ENCODE peak calls at places on chromosomes 12 and 14, in seven cellular contexts. H is upper lobe of right lung, Z is sigmoid colon, T is pancreas, G is left ventricle myocardium inferior, A is K562, L is lower lobe of right lung. U is an unnamed sample.

GRCh38 chr14:36519431-36520321 is at the start of gene NKX2-1:
- DNase-seq in H (peak), Z (no peak), T (no peak), G (no peak), A (no peak), L (peak), U (no peak)

GRCh38 chr14:91996951-91997371 is 42.9 kb downstream of the TRIP11 start:
- DNase-seq in H (no peak), Z (no peak), T (no peak), G (no peak), A (peak), L (no peak), U (no peak)

GRCh38 chr12:107144990-107145389 is 51.6 kb upstream of the CRY1 start:
- DNase-seq in H (no peak), Z (no peak), T (no peak), G (no peak), A (no peak), L (no peak), U (no peak)

GRCh38 chr14:102683399-102684275 is 91.2 kb downstream of the RCOR1 start:
- DNase-seq in H (peak), Z (no peak), T (peak), G (no peak), A (peak), L (no peak), U (no peak)

GRCh38 chr12:48542300-48542928 is 17.0 kb downstream of the OR8S1 start:
- DNase-seq in H (peak), Z (no peak), T (no peak), G (no peak), A (peak), L (peak), U (no peak)

GRCh38 chr12:75909714-75910451 is 121.7 kb downstream of the PHLDA1 start:
- DNase-seq in H (no peak), Z (no peak), T (peak), G (no peak), A (no peak), L (no peak), U (no peak)

GRCh38 chr14:48350971-48351370 is 675.6 kb upstream of the MDGA2 start:
- DNase-seq in H (no peak), Z (no peak), T (no peak), G (no peak), A (no peak), L (no peak), U (no peak)

GRCh38 chr12:14774944-14775651 is 28.2 kb downstream of the WBP11 start:
- DNase-seq in H (peak), Z (peak), T (peak), G (peak), A (no peak), L (peak), U (peak)

GRCh38 chr12:115756804-115757203 is 520.7 kb downstream of the MED13L start:
- DNase-seq in H (no peak), Z (no peak), T (no peak), G (no peak), A (no peak), L (no peak), U (no peak)

GRCh38 chr14:33186656-33187055 is 248.0 kb downstream of the NPAS3 start:
- DNase-seq in H (no peak), Z (no peak), T (no peak), G (no peak), A (no peak), L (no peak), U (no peak)

GRCh38 chr12:50220357-50221061 is 53.3 kb upstream of the CERS5 start:
- DNase-seq in H (no peak), Z (no peak), T (no peak), G (no peak), A (no peak), L (no peak), U (no peak)

GRCh38 chr14:20687362-20688166 is 1.0 kb upstream of the ANG start:
- DNase-seq in H (no peak), Z (no peak), T (no peak), G (no peak), A (no peak), L (no peak), U (no peak)

GRCh38 chr14:24909523-24910302 is 140.2 kb downstream of the STXBP6 start:
- DNase-seq in H (no peak), Z (no peak), T (no peak), G (no peak), A (no peak), L (no peak), U (no peak)

GRCh38 chr12:62466018-62466595 is 519 bp upstream of the MON2 start:
- DNase-seq in H (no peak), Z (peak), T (peak), G (no peak), A (peak), L (no peak), U (no peak)

GRCh38 chr14:41505491-41505890 is 101.2 kb upstream of the LRFN5 start:
- DNase-seq in H (no peak), Z (no peak), T (no peak), G (no peak), A (no peak), L (no peak), U (no peak)

GRCh38 chr12:46677749-46678148 is 148.0 kb downstream of the SLC38A4 start:
- DNase-seq in H (no peak), Z (no peak), T (no peak), G (no peak), A (no peak), L (no peak), U (no peak)

GRCh38 chr12:122942609-122943008 is 23.7 kb downstream of the ABCB9 start:
- DNase-seq in H (no peak), Z (no peak), T (no peak), G (no peak), A (no peak), L (no peak), U (no peak)

GRCh38 chr12:122944588-122944987 is 21.7 kb downstream of the ABCB9 start:
- DNase-seq in H (no peak), Z (no peak), T (peak), G (no peak), A (no peak), L (no peak), U (no peak)

GRCh38 chr12:122946690-122947271 is 19.5 kb downstream of the ABCB9 start:
- DNase-seq in H (peak), Z (peak), T (peak), G (peak), A (peak), L (peak), U (peak)

GRCh38 chr12:122945047-122945592 is 21.1 kb downstream of the ABCB9 start:
- DNase-seq in H (no peak), Z (no peak), T (no peak), G (no peak), A (no peak), L (no peak), U (no peak)

DNA sequence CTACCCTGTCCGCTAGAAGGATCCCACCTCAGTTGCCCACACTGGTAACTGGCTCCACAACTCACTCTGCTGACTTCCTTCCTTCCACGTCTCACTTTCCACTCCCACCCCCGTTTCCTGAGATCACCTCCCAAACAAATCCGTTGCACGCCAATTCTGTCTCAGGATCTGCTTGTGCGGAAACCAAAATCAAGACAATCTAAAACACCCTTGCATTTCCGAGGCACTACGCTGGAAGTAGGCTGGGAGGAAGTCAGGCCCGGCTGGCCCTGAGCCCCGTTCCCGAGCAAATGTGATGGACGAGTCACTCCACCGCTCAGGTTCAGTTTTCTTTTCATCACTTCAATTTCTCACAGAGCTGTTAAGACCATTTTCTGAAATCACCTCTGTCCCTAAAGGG is 23.1 kb downstream of the ABCB9 start:
- DNase-seq in H (no peak), Z (no peak), T (no peak), G (no peak), A (no peak), L (no peak), U (no peak)
- H3K27ac ChIP-seq in H (peak), Z (peak), T (peak), G (peak), A (no peak), L (peak), U (no peak)

GRCh38 chr12:96617178-96617577 is 127.8 kb downstream of the CFAP54 start:
- DNase-seq in H (no peak), Z (no peak), T (no peak), G (no peak), A (peak), L (no peak), U (no peak)
- TF ChIP-seq CTCF in H (no peak), Z (no peak), T (no peak), G (no peak), A (no peak), L (no peak), U (no peak)

GRCh38 chr12:24795699-24796385 is 153.1 kb downstream of the BCAT1 start:
- DNase-seq in H (no peak), Z (no peak), T (no peak), G (no peak), A (no peak), L (no peak), U (no peak)
- H3K27ac ChIP-seq in H (no peak), Z (no peak), T (no peak), G (no peak), A (no peak), L (no peak), U (no peak)

GRCh38 chr14:68979021-68979721 is at the start of gene ACTN1:
- DNase-seq in H (peak), Z (peak), T (peak), G (peak), A (peak), L (peak), U (peak)

GRCh38 chr14:68976160-68977067 is 2.7 kb downstream of the ACTN1 start:
- DNase-seq in H (no peak), Z (peak), T (peak), G (peak), A (no peak), L (no peak), U (no peak)

GRCh38 chr14:68977137-68977740 is 1.9 kb downstream of the ACTN1 start:
- DNase-seq in H (no peak), Z (no peak), T (no peak), G (no peak), A (no peak), L (no peak), U (no peak)

GRCh38 chr14:68978550-68978911 is 571 bp downstream of the ACTN1 start:
- DNase-seq in H (peak), Z (peak), T (peak), G (peak), A (peak), L (peak), U (no peak)

DNA sequence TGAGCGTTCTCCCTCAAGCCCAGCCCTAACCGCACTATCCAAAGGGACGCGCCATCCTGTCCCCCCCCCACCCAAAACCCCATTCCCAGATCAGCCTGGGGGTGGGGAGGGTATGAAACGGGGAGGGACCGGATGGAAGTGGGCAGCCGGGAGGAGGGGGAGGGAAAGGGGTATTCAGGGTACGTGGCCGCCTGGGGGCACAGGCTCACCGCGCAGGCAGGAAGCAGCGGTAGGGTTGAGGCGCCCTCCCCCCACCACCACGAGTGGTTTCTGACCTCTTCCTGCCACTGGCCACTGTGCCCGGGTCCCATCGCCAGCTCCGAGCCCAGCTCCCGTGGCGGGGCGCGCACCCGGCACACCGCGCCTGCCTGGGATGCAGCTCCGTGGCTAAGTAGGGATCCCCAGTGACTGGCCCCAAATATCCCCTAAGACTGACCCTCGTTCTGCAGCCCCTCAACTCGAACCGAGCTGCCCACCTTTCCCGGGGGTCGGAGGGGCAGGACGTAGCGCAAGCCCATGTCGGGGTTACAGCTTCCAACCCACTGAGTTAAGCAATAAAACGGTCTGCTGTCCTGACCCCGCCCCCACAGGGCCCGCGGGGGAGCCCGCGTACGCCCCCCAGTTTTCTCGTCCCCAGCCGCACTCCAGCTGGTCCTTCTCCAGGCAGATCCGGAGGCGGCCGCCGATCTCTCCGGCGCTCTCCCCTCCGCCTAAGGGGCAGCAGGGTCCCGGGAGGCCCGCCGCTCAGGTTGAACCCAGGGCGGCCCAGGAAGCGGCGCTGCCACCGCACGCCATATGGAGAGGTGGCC is 1.2 kb downstream of the ACTN1 start:
- DNase-seq in H (peak), Z (peak), T (peak), G (peak), A (peak), L (peak), U (peak)
- TF ChIP-seq CTCF in H (no peak), Z (no peak), T (no peak), G (peak), A (no peak), L (peak), U (no peak)

GRCh38 chr12:79658221-79658620 is 32.5 kb downstream of the PAWR start:
- DNase-seq in H (no peak), Z (no peak), T (no peak), G (no peak), A (no peak), L (no peak), U (no peak)

GRCh38 chr12:79661629-79662028 is 29.1 kb downstream of the PAWR start:
- DNase-seq in H (no peak), Z (no peak), T (no peak), G (no peak), A (no peak), L (no peak), U (no peak)

GRCh38 chr12:79659961-79660431 is 30.8 kb downstream of the PAWR start:
- DNase-seq in H (no peak), Z (no peak), T (no peak), G (no peak), A (no peak), L (no peak), U (no peak)

GRCh38 chr12:79655036-79655435 is 35.7 kb downstream of the PAWR start:
- DNase-seq in H (no peak), Z (no peak), T (no peak), G (no peak), A (no peak), L (no peak), U (no peak)

GRCh38 chr12:79657136-79657535 is 33.6 kb downstream of the PAWR start:
- DNase-seq in H (no peak), Z (no peak), T (no peak), G (no peak), A (no peak), L (no peak), U (no peak)
- H3K27ac ChIP-seq in H (no peak), Z (no peak), T (no peak), G (no peak), A (no peak), L (no peak), U (no peak)

GRCh38 chr12:30462249-30462648 is 233.4 kb downstream of the IPO8 start:
- DNase-seq in H (no peak), Z (no peak), T (no peak), G (no peak), A (no peak), L (no peak), U (no peak)

GRCh38 chr12:30463636-30464035 is 232.0 kb downstream of the IPO8 start:
- DNase-seq in H (no peak), Z (no peak), T (no peak), G (no peak), A (no peak), L (no peak), U (no peak)

GRCh38 chr12:30458453-30458852 is 237.2 kb downstream of the IPO8 start:
- DNase-seq in H (no peak), Z (no peak), T (no peak), G (no peak), A (no peak), L (no peak), U (no peak)

GRCh38 chr12:30461011-30461670 is 234.5 kb downstream of the IPO8 start:
- DNase-seq in H (no peak), Z (no peak), T (no peak), G (no peak), A (no peak), L (no peak), U (no peak)

GRCh38 chr12:30457621-30458289 is 237.9 kb downstream of the IPO8 start:
- DNase-seq in H (no peak), Z (no peak), T (no peak), G (no peak), A (peak), L (no peak), U (no peak)
- TF ChIP-seq CTCF in H (peak), Z (no peak), T (no peak), G (peak), A (peak), L (no peak), U (no peak)

GRCh38 chr14:50230601-50231474 is 540 bp downstream of the SOS2 start:
- DNase-seq in H (peak), Z (peak), T (peak), G (peak), A (no peak), L (peak), U (peak)
- H3K27ac ChIP-seq in H (peak), Z (peak), T (peak), G (peak), A (peak), L (peak), U (peak)